ENCODE peak calls at places on chromosomes 13 and 19, in ten cellular contexts. J, X, O, K, H, C, S, B, W and V are unnamed samples.

GRCh38 chr19:54871713-54872112 is 2.3 kb upstream of the FCAR start:
- DNase-seq in J (no peak), X (no peak), O (no peak), K (no peak), H (no peak), C (no peak), S (no peak), B (no peak), W (no peak), V (no peak)

GRCh38 chr13:71864094-71864980 is 2.7 kb downstream of the DACH1 start:
- DNase-seq in J (peak), X (no peak), O (peak), K (peak), H (peak), C (no peak), S (no peak), B (no peak), W (peak), V (no peak)

GRCh38 chr13:59487883-59488282 is 675.8 kb downstream of the DIAPH3 start:
- DNase-seq in J (no peak), X (no peak), O (no peak), K (no peak), H (no peak), C (no peak), S (no peak), B (no peak), W (no peak), V (no peak)

GRCh38 chr13:35712907-35713685 is 236.6 kb upstream of the MAB21L1 start:
- DNase-seq in J (no peak), X (no peak), O (no peak), K (no peak), H (peak), C (no peak), S (no peak), B (no peak), W (no peak), V (no peak)

GRCh38 chr19:47310819-47311218 is 1.2 kb downstream of the C5AR1 start:
- DNase-seq in J (peak), X (no peak), O (no peak), K (no peak), H (peak), C (no peak), S (no peak), B (no peak), W (no peak), V (no peak)

GRCh38 chr13:78679329-78679728 is 20.4 kb upstream of the OBI1 start:
- DNase-seq in J (no peak), X (no peak), O (no peak), K (no peak), H (no peak), C (no peak), S (no peak), B (no peak), W (no peak), V (peak)

GRCh38 chr13:67148219-67148583 is 81.9 kb downstream of the PCDH9 start:
- DNase-seq in J (no peak), X (no peak), O (no peak), K (no peak), H (peak), C (no peak), S (no peak), B (no peak), W (no peak), V (no peak)

GRCh38 chr19:29711584-29712132 is 3.4 kb downstream of the C19orf12 start:
- DNase-seq in J (no peak), X (no peak), O (no peak), K (no peak), H (no peak), C (no peak), S (no peak), B (no peak), W (no peak), V (no peak)

GRCh38 chr19:47479701-47480503 is 4.1 kb downstream of the KPTN start:
- DNase-seq in J (no peak), X (no peak), O (peak), K (no peak), H (peak), C (no peak), S (no peak), B (no peak), W (no peak), V (no peak)

GRCh38 chr19:33811736-33812387 is 15.2 kb downstream of the KCTD15 start:
- DNase-seq in J (peak), X (no peak), O (no peak), K (no peak), H (no peak), C (no peak), S (no peak), B (no peak), W (no peak), V (no peak)

GRCh38 chr13:38630780-38631179 is 56.1 kb upstream of the FREM2 start:
- DNase-seq in J (no peak), X (no peak), O (no peak), K (no peak), H (peak), C (no peak), S (no peak), B (no peak), W (no peak), V (no peak)

GRCh38 chr13:90414691-90415596 is 932.5 kb upstream of the MIR17HG start:
- DNase-seq in J (no peak), X (no peak), O (no peak), K (no peak), H (peak), C (no peak), S (no peak), B (no peak), W (no peak), V (no peak)

GRCh38 chr13:49584771-49585182 is 581 bp downstream of the RCBTB1 start:
- DNase-seq in J (no peak), X (no peak), O (no peak), K (peak), H (peak), C (no peak), S (no peak), B (no peak), W (peak), V (peak)

GRCh38 chr13:45215392-45216077 is 14.7 kb upstream of the KCTD4 start:
- DNase-seq in J (no peak), X (no peak), O (no peak), K (no peak), H (no peak), C (no peak), S (no peak), B (no peak), W (no peak), V (no peak)

GRCh38 chr19:18871543-18871942 is 24.4 kb downstream of the CERS1 start:
- DNase-seq in J (no peak), X (no peak), O (no peak), K (no peak), H (no peak), C (no peak), S (no peak), B (no peak), W (no peak), V (no peak)

GRCh38 chr13:43767351-43767901 is 19.3 kb downstream of the ENOX1 start:
- DNase-seq in J (peak), X (no peak), O (no peak), K (no peak), H (peak), C (no peak), S (no peak), B (no peak), W (no peak), V (no peak)

GRCh38 chr13:50543767-50544166 is 299.7 kb downstream of the DLEU7 start:
- DNase-seq in J (peak), X (no peak), O (no peak), K (no peak), H (peak), C (no peak), S (no peak), B (no peak), W (no peak), V (no peak)

GRCh38 chr19:16851031-16851712 is 22.0 kb downstream of the SIN3B start:
- DNase-seq in J (no peak), X (no peak), O (no peak), K (no peak), H (no peak), C (no peak), S (no peak), B (no peak), W (no peak), V (no peak)

GRCh38 chr13:40087021-40088002 is 431.9 kb downstream of the COG6 start:
- DNase-seq in J (no peak), X (no peak), O (peak), K (no peak), H (peak), C (no peak), S (no peak), B (no peak), W (no peak), V (no peak)

GRCh38 chr13:30880756-30881155 is 25.3 kb upstream of the MEDAG start:
- DNase-seq in J (no peak), X (no peak), O (no peak), K (no peak), H (peak), C (no peak), S (no peak), B (no peak), W (no peak), V (no peak)